ENCODE peak calls at places on chromosomes 4 and X, in ten cellular contexts. One of them, this sample, is unnamed. For H3K9me3, the result is how much of the 10 kb centered on the place peaks cover.

GRCh38 chr4:163592207-163592606 is 97.7 kb downstream of the TMA16 start:
- DNase-seq in lower lobe of right lung: no peak
- DNase-seq in fibroblast of lung: no peak
- DNase-seq in pancreas: no peak
- DNase-seq in transverse colon: no peak
- DNase-seq in CD8-positive, alpha-beta T cell: no peak
- DNase-seq in tibial nerve: no peak
- DNase-seq in PC-3: no peak
- DNase-seq in tibial artery: no peak
- DNase-seq in HepG2: no peak
- DNase-seq in this sample: no peak

GRCh38 chr4:100870940-100871772 is 353.3 kb upstream of the EMCN start:
- DNase-seq in lower lobe of right lung: no peak
- DNase-seq in fibroblast of lung: no peak
- DNase-seq in pancreas: no peak
- DNase-seq in transverse colon: no peak
- DNase-seq in CD8-positive, alpha-beta T cell: no peak
- DNase-seq in tibial nerve: no peak
- DNase-seq in PC-3: no peak
- DNase-seq in tibial artery: no peak
- DNase-seq in HepG2: no peak
- DNase-seq in this sample: no peak

GRCh38 chrX:1423215-1423614 is 29.5 kb downstream of the ASMTL start:
- DNase-seq in lower lobe of right lung: peak
- DNase-seq in fibroblast of lung: no peak
- DNase-seq in pancreas: no peak
- DNase-seq in transverse colon: no peak
- DNase-seq in CD8-positive, alpha-beta T cell: no peak
- DNase-seq in tibial nerve: no peak
- DNase-seq in PC-3: no peak
- DNase-seq in tibial artery: no peak
- DNase-seq in HepG2: no peak
- DNase-seq in this sample: no peak

GRCh38 chr4:176499518-176499917 is 179.8 kb downstream of the SPCS3 start:
- DNase-seq in lower lobe of right lung: no peak
- DNase-seq in fibroblast of lung: peak
- DNase-seq in pancreas: no peak
- DNase-seq in transverse colon: no peak
- DNase-seq in CD8-positive, alpha-beta T cell: no peak
- DNase-seq in tibial nerve: no peak
- DNase-seq in PC-3: peak
- DNase-seq in tibial artery: no peak
- DNase-seq in HepG2: no peak
- DNase-seq in this sample: no peak

GRCh38 chr4:182655321-182655720 is 261.9 kb downstream of the DCTD start:
- DNase-seq in lower lobe of right lung: no peak
- DNase-seq in fibroblast of lung: no peak
- DNase-seq in pancreas: no peak
- DNase-seq in transverse colon: no peak
- DNase-seq in CD8-positive, alpha-beta T cell: no peak
- DNase-seq in tibial nerve: no peak
- DNase-seq in PC-3: no peak
- DNase-seq in tibial artery: no peak
- DNase-seq in HepG2: no peak
- DNase-seq in this sample: no peak

GRCh38 chr4:31674313-31674947 is 954.3 kb downstream of the PCDH7 start:
- DNase-seq in lower lobe of right lung: no peak
- DNase-seq in fibroblast of lung: no peak
- DNase-seq in pancreas: no peak
- DNase-seq in transverse colon: no peak
- DNase-seq in CD8-positive, alpha-beta T cell: no peak
- DNase-seq in tibial nerve: no peak
- DNase-seq in PC-3: peak
- DNase-seq in tibial artery: no peak
- DNase-seq in HepG2: no peak
- DNase-seq in this sample: no peak

GRCh38 chrX:39955621-39956020 is 142.1 kb downstream of the BCOR start:
- DNase-seq in lower lobe of right lung: no peak
- DNase-seq in fibroblast of lung: no peak
- DNase-seq in pancreas: no peak
- DNase-seq in transverse colon: no peak
- DNase-seq in CD8-positive, alpha-beta T cell: no peak
- DNase-seq in tibial nerve: no peak
- DNase-seq in PC-3: no peak
- DNase-seq in tibial artery: no peak
- DNase-seq in HepG2: no peak
- DNase-seq in this sample: no peak

GRCh38 chr4:29081230-29081955 is 1638.8 kb upstream of the PCDH7 start:
- DNase-seq in lower lobe of right lung: no peak
- DNase-seq in fibroblast of lung: peak
- DNase-seq in pancreas: no peak
- DNase-seq in transverse colon: no peak
- DNase-seq in CD8-positive, alpha-beta T cell: no peak
- DNase-seq in tibial nerve: no peak
- DNase-seq in PC-3: peak
- DNase-seq in tibial artery: no peak
- DNase-seq in HepG2: no peak
- DNase-seq in this sample: no peak

GRCh38 chr4:185109736-185110135 is 33.3 kb upstream of the SLC25A4 start:
- DNase-seq in lower lobe of right lung: no peak
- DNase-seq in fibroblast of lung: no peak
- DNase-seq in pancreas: no peak
- DNase-seq in transverse colon: no peak
- DNase-seq in CD8-positive, alpha-beta T cell: no peak
- DNase-seq in tibial nerve: no peak
- DNase-seq in PC-3: no peak
- DNase-seq in tibial artery: no peak
- DNase-seq in HepG2: no peak
- DNase-seq in this sample: no peak

GRCh38 chr4:185106353-185106752 is 36.7 kb upstream of the SLC25A4 start:
- DNase-seq in lower lobe of right lung: no peak
- DNase-seq in fibroblast of lung: no peak
- DNase-seq in pancreas: no peak
- DNase-seq in transverse colon: no peak
- DNase-seq in CD8-positive, alpha-beta T cell: no peak
- DNase-seq in tibial nerve: no peak
- DNase-seq in PC-3: no peak
- DNase-seq in tibial artery: no peak
- DNase-seq in HepG2: no peak
- DNase-seq in this sample: no peak

GRCh38 chr4:185110375-185110823 is 32.7 kb upstream of the SLC25A4 start:
- DNase-seq in lower lobe of right lung: no peak
- DNase-seq in fibroblast of lung: no peak
- DNase-seq in pancreas: peak
- DNase-seq in transverse colon: no peak
- DNase-seq in CD8-positive, alpha-beta T cell: no peak
- DNase-seq in tibial nerve: no peak
- DNase-seq in PC-3: no peak
- DNase-seq in tibial artery: no peak
- DNase-seq in HepG2: no peak
- DNase-seq in this sample: peak

GRCh38 chr4:185108185-185108584 is 34.9 kb upstream of the SLC25A4 start:
- DNase-seq in lower lobe of right lung: no peak
- DNase-seq in fibroblast of lung: no peak
- DNase-seq in pancreas: no peak
- DNase-seq in transverse colon: no peak
- DNase-seq in CD8-positive, alpha-beta T cell: no peak
- DNase-seq in tibial nerve: no peak
- DNase-seq in PC-3: no peak
- DNase-seq in tibial artery: no peak
- DNase-seq in HepG2: no peak
- DNase-seq in this sample: no peak

DNA sequence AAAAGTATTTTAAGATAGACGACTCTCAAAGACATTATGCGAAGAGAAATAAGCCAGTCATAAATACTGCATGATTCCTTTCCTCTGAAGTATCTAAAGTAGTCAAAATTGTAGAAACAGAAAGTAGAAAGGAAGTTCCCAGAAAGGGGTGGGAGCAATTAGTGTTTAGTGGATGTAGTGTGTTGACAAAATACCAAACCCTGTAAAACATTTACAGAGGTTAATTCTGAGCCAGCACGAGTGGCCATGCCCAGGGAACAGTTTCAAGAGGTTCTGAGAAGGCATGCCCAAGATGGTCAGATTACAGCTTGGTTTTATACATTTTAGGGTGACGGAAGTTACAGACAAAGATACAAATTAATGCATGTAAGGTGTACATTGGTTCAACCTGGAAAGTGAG is 34.4 kb upstream of the SLC25A4 start:
- DNase-seq in lower lobe of right lung: no peak
- DNase-seq in fibroblast of lung: no peak
- DNase-seq in pancreas: peak
- DNase-seq in transverse colon: no peak
- DNase-seq in CD8-positive, alpha-beta T cell: no peak
- DNase-seq in tibial nerve: no peak
- DNase-seq in PC-3: no peak
- DNase-seq in tibial artery: no peak
- DNase-seq in HepG2: no peak
- DNase-seq in this sample: peak
- H3K4me3 ChIP-seq in lower lobe of right lung: peak
- H3K4me3 ChIP-seq in fibroblast of lung: no peak
- H3K4me3 ChIP-seq in pancreas: no peak
- H3K4me3 ChIP-seq in transverse colon: no peak
- H3K4me3 ChIP-seq in CD8-positive, alpha-beta T cell: no peak
- H3K4me3 ChIP-seq in tibial nerve: no peak
- H3K4me3 ChIP-seq in PC-3: no peak
- H3K4me3 ChIP-seq in tibial artery: no peak
- H3K4me3 ChIP-seq in HepG2: no peak
- H3K4me3 ChIP-seq in this sample: no peak

DNA sequence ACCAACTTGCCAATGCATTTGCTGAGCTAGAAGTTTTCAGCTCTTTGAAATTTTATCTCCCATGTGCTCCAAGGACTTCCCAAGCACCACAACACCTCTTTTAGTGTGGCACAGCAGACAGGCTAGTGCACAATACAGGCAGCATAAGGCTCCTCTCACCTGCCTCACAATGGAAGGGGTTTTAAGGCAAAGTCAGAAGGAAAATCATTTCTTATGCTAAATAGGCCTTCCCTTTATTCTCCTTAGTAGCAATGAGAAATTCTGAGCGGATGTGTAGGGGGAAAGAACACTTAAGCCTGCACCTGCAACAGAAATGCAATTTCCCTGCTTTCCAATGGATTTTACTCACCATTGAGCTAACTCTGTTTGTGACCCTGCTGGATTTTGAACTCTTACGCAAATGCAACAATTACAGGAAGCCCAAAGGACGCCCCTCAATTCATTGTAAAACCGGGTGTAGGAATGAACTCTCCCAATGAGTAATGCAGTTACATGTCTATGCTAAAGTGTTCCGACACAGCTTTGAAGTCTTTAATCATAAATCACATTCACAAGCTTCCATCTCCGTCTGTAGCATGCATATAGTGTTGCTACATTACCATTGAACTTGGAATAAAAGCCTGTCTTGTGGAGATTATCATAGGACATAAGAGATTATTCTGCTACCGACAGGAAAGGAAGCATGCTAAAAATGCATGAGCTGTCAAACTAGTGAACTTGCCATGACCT is 1084.8 kb downstream of the RPA4 start:
- DNase-seq in lower lobe of right lung: no peak
- DNase-seq in fibroblast of lung: no peak
- DNase-seq in pancreas: no peak
- DNase-seq in transverse colon: no peak
- DNase-seq in CD8-positive, alpha-beta T cell: no peak
- DNase-seq in tibial nerve: no peak
- DNase-seq in PC-3: no peak
- DNase-seq in tibial artery: no peak
- DNase-seq in HepG2: no peak
- DNase-seq in this sample: no peak
- H3K9me3 ChIP-seq in lower lobe of right lung: under half
- H3K9me3 ChIP-seq in fibroblast of lung: under half
- H3K9me3 ChIP-seq in pancreas: under half
- H3K9me3 ChIP-seq in transverse colon: under half
- H3K9me3 ChIP-seq in CD8-positive, alpha-beta T cell: under half
- H3K9me3 ChIP-seq in tibial nerve: under half
- H3K9me3 ChIP-seq in PC-3: under half
- H3K9me3 ChIP-seq in tibial artery: under half
- H3K9me3 ChIP-seq in HepG2: under half
- H3K9me3 ChIP-seq in this sample: under half

GRCh38 chr4:129167640-129168260 is 71.8 kb downstream of the C4orf33 start:
- DNase-seq in lower lobe of right lung: no peak
- DNase-seq in fibroblast of lung: no peak
- DNase-seq in pancreas: peak
- DNase-seq in transverse colon: no peak
- DNase-seq in CD8-positive, alpha-beta T cell: no peak
- DNase-seq in tibial nerve: no peak
- DNase-seq in PC-3: no peak
- DNase-seq in tibial artery: no peak
- DNase-seq in HepG2: peak
- DNase-seq in this sample: no peak
- TF ChIP-seq CTCF in lower lobe of right lung: no peak
- TF ChIP-seq CTCF in fibroblast of lung: no peak
- TF ChIP-seq CTCF in pancreas: no peak
- TF ChIP-seq CTCF in transverse colon: no peak
- TF ChIP-seq CTCF in CD8-positive, alpha-beta T cell: no peak
- TF ChIP-seq CTCF in tibial nerve: no peak
- TF ChIP-seq CTCF in PC-3: peak
- TF ChIP-seq CTCF in tibial artery: no peak
- TF ChIP-seq CTCF in HepG2: peak
- TF ChIP-seq CTCF in this sample: no peak

GRCh38 chr4:40675166-40675565 is 45.5 kb upstream of the RBM47 start:
- DNase-seq in lower lobe of right lung: no peak
- DNase-seq in fibroblast of lung: no peak
- DNase-seq in pancreas: no peak
- DNase-seq in transverse colon: no peak
- DNase-seq in CD8-positive, alpha-beta T cell: no peak
- DNase-seq in tibial nerve: no peak
- DNase-seq in PC-3: peak
- DNase-seq in tibial artery: no peak
- DNase-seq in HepG2: no peak
- DNase-seq in this sample: no peak

GRCh38 chr4:40678421-40678820 is 48.8 kb upstream of the RBM47 start:
- DNase-seq in lower lobe of right lung: no peak
- DNase-seq in fibroblast of lung: no peak
- DNase-seq in pancreas: no peak
- DNase-seq in transverse colon: no peak
- DNase-seq in CD8-positive, alpha-beta T cell: no peak
- DNase-seq in tibial nerve: no peak
- DNase-seq in PC-3: no peak
- DNase-seq in tibial artery: no peak
- DNase-seq in HepG2: no peak
- DNase-seq in this sample: no peak

GRCh38 chr4:40669504-40669903 is 39.8 kb upstream of the RBM47 start:
- DNase-seq in lower lobe of right lung: no peak
- DNase-seq in fibroblast of lung: no peak
- DNase-seq in pancreas: no peak
- DNase-seq in transverse colon: no peak
- DNase-seq in CD8-positive, alpha-beta T cell: no peak
- DNase-seq in tibial nerve: no peak
- DNase-seq in PC-3: no peak
- DNase-seq in tibial artery: no peak
- DNase-seq in HepG2: no peak
- DNase-seq in this sample: no peak

DNA sequence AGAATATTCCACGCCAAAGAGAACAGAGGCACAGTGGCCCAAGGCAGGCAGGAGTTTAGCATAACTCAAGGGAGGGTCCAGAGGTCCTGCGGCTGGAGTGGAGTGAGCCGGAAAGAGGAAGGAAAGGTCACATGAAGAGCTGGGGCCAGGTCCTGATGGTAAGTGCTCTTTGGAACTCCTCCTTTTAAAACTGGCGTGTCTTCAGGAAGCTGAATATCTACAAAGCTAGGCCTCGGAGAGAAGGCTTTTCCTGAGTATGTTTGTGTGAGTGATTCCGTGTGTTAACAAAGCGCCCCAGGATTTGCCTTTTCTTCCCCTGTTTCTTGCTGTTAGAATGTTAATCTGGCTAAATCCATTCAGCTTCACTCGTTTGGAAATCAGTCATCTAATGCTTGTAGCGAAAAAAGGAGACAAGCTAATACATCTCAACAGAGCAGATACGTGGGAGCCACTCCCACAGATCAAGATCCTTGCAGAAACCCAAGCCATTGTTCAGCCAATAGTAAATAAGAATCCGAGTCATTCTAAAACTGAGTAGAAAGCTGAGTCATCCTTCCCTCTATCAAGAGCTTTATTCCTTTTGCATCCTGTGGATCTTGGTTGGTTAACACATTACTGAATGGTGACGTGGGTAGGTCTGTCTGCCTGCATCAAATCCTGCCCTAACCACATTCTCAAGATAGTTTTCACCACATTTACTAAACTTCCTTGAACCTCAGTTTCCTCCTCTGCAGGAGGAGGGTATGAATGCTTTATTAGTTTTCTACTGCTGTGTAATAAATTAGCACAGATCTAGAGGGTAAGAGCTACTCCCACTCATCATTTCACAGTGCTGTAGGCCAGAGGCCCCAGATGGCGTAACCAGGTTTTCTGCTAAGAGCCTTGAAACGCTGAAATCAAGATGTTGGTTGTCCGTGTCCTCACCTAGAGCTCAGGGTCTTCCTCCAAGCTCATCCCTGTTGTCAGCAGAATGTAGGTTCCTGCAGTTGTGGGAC is 43.2 kb upstream of the RBM47 start:
- DNase-seq in lower lobe of right lung: peak
- DNase-seq in fibroblast of lung: peak
- DNase-seq in pancreas: no peak
- DNase-seq in transverse colon: no peak
- DNase-seq in CD8-positive, alpha-beta T cell: no peak
- DNase-seq in tibial nerve: peak
- DNase-seq in PC-3: peak
- DNase-seq in tibial artery: peak
- DNase-seq in HepG2: peak
- DNase-seq in this sample: no peak
- H3K4me3 ChIP-seq in lower lobe of right lung: no peak
- H3K4me3 ChIP-seq in fibroblast of lung: no peak
- H3K4me3 ChIP-seq in pancreas: no peak
- H3K4me3 ChIP-seq in transverse colon: no peak
- H3K4me3 ChIP-seq in CD8-positive, alpha-beta T cell: no peak
- H3K4me3 ChIP-seq in tibial nerve: no peak
- H3K4me3 ChIP-seq in PC-3: no peak
- H3K4me3 ChIP-seq in tibial artery: no peak
- H3K4me3 ChIP-seq in HepG2: peak
- H3K4me3 ChIP-seq in this sample: no peak